ENCODE peak calls at places on chromosomes 5 and 9, in nine cellular contexts. G, C, D, U, F, M, P, W and J are unnamed samples.

GRCh38 chr5:74624501-74624900 is 16.0 kb downstream of the ENC1 start:
- DNase-seq in G (no peak), C (no peak), D (no peak), U (no peak), F (no peak), M (peak), P (no peak), W (peak), J (no peak)

GRCh38 chr5:169971780-169972179 is 8.5 kb downstream of the INSYN2B start:
- DNase-seq in G (no peak), C (no peak), D (no peak), U (no peak), F (no peak), M (no peak), P (no peak), W (no peak), J (no peak)

GRCh38 chr5:57316798-57317327 is 143.0 kb downstream of the GPBP1 start:
- DNase-seq in G (peak), C (peak), D (peak), U (peak), F (no peak), M (peak), P (peak), W (peak), J (peak)

GRCh38 chr9:15935661-15936315 is 382.9 kb downstream of the CCDC171 start:
- DNase-seq in G (no peak), C (peak), D (no peak), U (peak), F (no peak), M (no peak), P (peak), W (peak), J (no peak)

GRCh38 chr5:133240425-133241091 is 188.7 kb downstream of the HSPA4 start:
- DNase-seq in G (peak), C (peak), D (peak), U (peak), F (peak), M (peak), P (peak), W (peak), J (peak)

GRCh38 chr9:99516657-99517049 is 294.6 kb downstream of the SEC61B start:
- DNase-seq in G (no peak), C (no peak), D (no peak), U (no peak), F (no peak), M (no peak), P (no peak), W (no peak), J (no peak)

GRCh38 chr5:128196791-128197190 is 113.2 kb downstream of the SLC12A2 start:
- DNase-seq in G (peak), C (peak), D (peak), U (peak), F (no peak), M (no peak), P (peak), W (peak), J (peak)

GRCh38 chr5:173468821-173469251 is 140.6 kb upstream of the STC2 start:
- DNase-seq in G (no peak), C (peak), D (peak), U (peak), F (no peak), M (no peak), P (no peak), W (peak), J (no peak)

GRCh38 chr5:134125195-134126015 is 10.9 kb downstream of the TCF7 start:
- DNase-seq in G (peak), C (peak), D (peak), U (peak), F (peak), M (peak), P (peak), W (peak), J (peak)

GRCh38 chr5:98540056-98540455 is 233.4 kb upstream of the RGMB start:
- DNase-seq in G (no peak), C (peak), D (peak), U (peak), F (no peak), M (no peak), P (peak), W (peak), J (no peak)

GRCh38 chr5:111764019-111764418 is 7.0 kb upstream of the NREP start:
- DNase-seq in G (no peak), C (no peak), D (no peak), U (no peak), F (no peak), M (no peak), P (no peak), W (no peak), J (no peak)

GRCh38 chr9:76107487-76107886 is 217.0 kb downstream of the PCSK5 start:
- DNase-seq in G (peak), C (peak), D (no peak), U (peak), F (peak), M (no peak), P (peak), W (no peak), J (peak)

GRCh38 chr9:92686954-92687353 is 17.0 kb upstream of the IPPK start:
- DNase-seq in G (no peak), C (no peak), D (no peak), U (no peak), F (no peak), M (peak), P (peak), W (peak), J (no peak)

GRCh38 chr9:125227761-125228160 is 13.4 kb downstream of the HSPA5 start:
- DNase-seq in G (no peak), C (no peak), D (no peak), U (no peak), F (no peak), M (no peak), P (no peak), W (no peak), J (no peak)

GRCh38 chr9:117763314-117763713 is 59.1 kb downstream of the TLR4 start:
- DNase-seq in G (peak), C (peak), D (no peak), U (peak), F (no peak), M (no peak), P (peak), W (peak), J (no peak)

GRCh38 chr5:172403191-172403794 is 51.0 kb downstream of the SH3PXD2B start:
- DNase-seq in G (peak), C (peak), D (peak), U (peak), F (peak), M (no peak), P (no peak), W (peak), J (peak)

GRCh38 chr5:139633295-139634027 is 14.7 kb upstream of the CXXC5 start:
- DNase-seq in G (peak), C (peak), D (peak), U (peak), F (peak), M (peak), P (peak), W (peak), J (peak)
- TF ChIP-seq CTCF in G (peak), C (peak), D (peak), U (peak), F (peak), M (peak), P (peak), W (peak), J (peak)

GRCh38 chr9:129337287-129338140 is 159.5 kb upstream of the IER5L start:
- DNase-seq in G (no peak), C (no peak), D (no peak), U (no peak), F (no peak), M (no peak), P (no peak), W (no peak), J (no peak)
- H3K4me3 ChIP-seq in G (peak), C (peak), D (no peak), U (peak), F (peak), M (no peak), P (peak), W (peak), J (peak)

GRCh38 chr5:72268753-72269410 is 51.2 kb downstream of the MRPS27 start:
- DNase-seq in G (peak), C (peak), D (peak), U (peak), F (peak), M (peak), P (peak), W (peak), J (no peak)
- TF ChIP-seq CTCF in G (peak), C (peak), D (peak), U (peak), F (peak), M (peak), P (peak), W (peak), J (peak)

GRCh38 chr5:176391479-176391878 is 2.9 kb downstream of the HIGD2A start:
- DNase-seq in G (no peak), C (no peak), D (no peak), U (no peak), F (no peak), M (no peak), P (no peak), W (no peak), J (no peak)

GRCh38 chr5:176387384-176387925 is 943 bp downstream of the NOP16 start:
- DNase-seq in G (no peak), C (peak), D (no peak), U (no peak), F (no peak), M (no peak), P (peak), W (peak), J (no peak)

GRCh38 chr5:176388003-176388340 is 426 bp downstream of the NOP16 start:
- DNase-seq in G (no peak), C (no peak), D (peak), U (peak), F (no peak), M (peak), P (peak), W (peak), J (no peak)

GRCh38 chr5:176388341-176389113 is at the start of the genes HIGD2A and NOP16:
- DNase-seq in G (peak), C (peak), D (peak), U (peak), F (peak), M (peak), P (peak), W (peak), J (peak)

DNA sequence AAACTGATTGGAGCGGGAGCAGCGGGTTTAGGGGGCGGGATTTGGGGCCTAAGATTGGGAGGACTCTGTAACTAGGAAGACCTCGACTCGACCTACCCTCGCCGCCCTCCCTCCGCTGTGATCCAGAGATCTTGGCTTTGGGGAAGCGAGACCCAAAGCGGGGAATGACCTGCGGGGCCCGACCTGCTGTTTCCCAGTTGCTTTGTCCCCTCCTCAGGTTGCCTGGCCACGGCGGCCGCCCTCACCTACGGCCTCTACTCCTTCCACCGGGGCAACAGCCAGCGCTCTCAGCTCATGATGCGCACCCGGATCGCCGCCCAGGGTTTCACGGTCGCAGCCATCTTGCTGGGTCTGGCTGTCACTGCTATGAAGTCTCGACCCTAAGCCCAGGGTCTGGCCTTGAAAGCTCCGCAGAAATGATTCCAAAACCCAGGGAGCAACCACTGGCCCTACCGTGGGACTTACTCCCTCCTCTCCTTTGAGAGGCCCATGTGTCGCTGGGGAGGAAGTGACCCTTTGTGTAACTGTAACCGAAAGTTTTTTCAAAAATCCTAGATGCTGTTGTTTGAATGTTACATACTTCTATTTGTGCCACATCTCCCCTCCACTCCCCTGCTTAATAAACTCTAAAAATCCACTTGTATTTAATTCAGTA is 690 bp downstream of the HIGD2A start:
- DNase-seq in G (no peak), C (no peak), D (no peak), U (no peak), F (no peak), M (peak), P (no peak), W (no peak), J (no peak)
- H3K4me3 ChIP-seq in G (peak), C (peak), D (peak), U (peak), F (peak), M (peak), P (peak), W (peak), J (peak)

GRCh38 chr9:14661421-14662059 is 31.7 kb downstream of the ZDHHC21 start:
- DNase-seq in G (peak), C (peak), D (peak), U (peak), F (no peak), M (peak), P (peak), W (peak), J (peak)
- TF ChIP-seq CTCF in G (peak), C (peak), D (peak), U (peak), F (peak), M (peak), P (peak), W (no peak), J (peak)

GRCh38 chr9:133160742-133161541 is 2.8 kb downstream of the GBGT1 start:
- DNase-seq in G (peak), C (peak), D (peak), U (peak), F (peak), M (peak), P (peak), W (peak), J (no peak)

GRCh38 chr9:133163559-133164208 is at the start of gene GBGT1:
- DNase-seq in G (peak), C (peak), D (no peak), U (no peak), F (peak), M (no peak), P (peak), W (peak), J (no peak)

GRCh38 chr9:133164209-133164590 is 486 bp upstream of the GBGT1 start:
- DNase-seq in G (no peak), C (no peak), D (no peak), U (no peak), F (no peak), M (no peak), P (no peak), W (no peak), J (no peak)

GRCh38 chr9:133161542-133161950 is 2.2 kb downstream of the GBGT1 start:
- DNase-seq in G (no peak), C (no peak), D (no peak), U (no peak), F (peak), M (no peak), P (no peak), W (no peak), J (no peak)

GRCh38 chr9:133162802-133163558 is 734 bp downstream of the GBGT1 start:
- DNase-seq in G (no peak), C (no peak), D (no peak), U (no peak), F (no peak), M (no peak), P (no peak), W (no peak), J (no peak)
- H3K4me3 ChIP-seq in G (peak), C (peak), D (peak), U (peak), F (peak), M (no peak), P (peak), W (peak), J (peak)

GRCh38 chr9:95025213-95026170 is 292.0 kb downstream of the FANCC start:
- DNase-seq in G (peak), C (peak), D (peak), U (peak), F (peak), M (no peak), P (peak), W (peak), J (peak)
- TF ChIP-seq CTCF in G (peak), C (peak), D (peak), U (peak), F (peak), M (no peak), P (peak), W (peak), J (peak)

GRCh38 chr9:34522971-34523797 is at the start of gene ENHO:
- DNase-seq in G (peak), C (peak), D (peak), U (peak), F (peak), M (peak), P (peak), W (peak), J (peak)
- H3K4me3 ChIP-seq in G (peak), C (peak), D (peak), U (peak), F (peak), M (peak), P (peak), W (peak), J (peak)

DNA sequence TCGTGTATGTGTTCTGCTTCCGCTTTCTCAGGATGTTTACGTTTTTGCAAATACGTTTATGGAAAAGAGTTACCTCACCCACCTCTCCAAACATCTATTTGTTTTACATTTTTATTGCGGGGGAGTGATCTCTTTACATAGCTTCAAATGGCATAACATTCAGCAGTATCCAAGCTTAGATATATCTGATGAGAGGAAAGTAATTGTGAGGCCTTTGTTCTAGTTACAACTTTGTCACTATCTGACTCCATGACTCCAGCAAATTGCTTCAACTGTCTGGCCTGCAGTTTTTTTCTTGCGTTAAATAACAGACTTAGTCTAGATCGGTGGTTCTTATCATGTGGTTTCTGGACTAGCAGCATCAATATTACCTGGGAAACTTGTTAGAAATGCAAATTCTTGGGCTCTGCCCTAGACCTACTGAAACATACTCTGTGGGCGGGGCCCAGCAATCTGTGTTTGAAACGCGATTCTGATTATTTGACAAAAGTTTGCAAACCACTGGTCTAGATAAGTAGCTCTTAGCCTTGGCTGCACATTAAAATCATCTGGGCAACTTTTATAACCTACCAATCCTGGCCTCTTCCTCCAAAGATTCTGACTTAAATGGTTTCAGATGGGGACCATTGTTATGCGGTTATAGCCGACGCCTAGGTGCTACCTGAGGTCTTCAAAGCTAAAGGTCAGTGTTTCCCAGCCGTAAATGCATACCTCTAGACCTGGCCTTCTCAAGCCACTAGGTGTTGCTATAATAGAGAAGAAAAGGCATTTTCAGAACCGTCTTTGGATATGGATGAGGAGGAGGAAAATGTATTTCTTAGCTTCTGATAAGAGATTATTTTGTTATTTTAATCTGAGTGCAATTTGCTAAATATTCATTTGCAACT is 73.9 kb downstream of the C9orf85 start:
- DNase-seq in G (no peak), C (no peak), D (peak), U (no peak), F (no peak), M (peak), P (no peak), W (peak), J (no peak)
- TF ChIP-seq CTCF in G (no peak), C (no peak), D (no peak), U (no peak), F (no peak), M (peak), P (no peak), W (no peak), J (no peak)